ENCODE peak calls at places on chromosomes 4 and X, in six cellular contexts. N is retina; Z is activated T-cell treated with anti-CD3 and anti-CD28 coated beads, Interleukin-2, amount 50 U/mL, for 72 hours; L is GM10248; H is left kidney; K is psoas muscle. J is an unnamed sample.

GRCh38 chr4:33998204-33998603 is 2246.1 kb downstream of the ARAP2 start:
- DNase-seq in N (no peak), Z (no peak), L (no peak), H (no peak), K (no peak), J (no peak)

GRCh38 chrX:50471390-50471789 is 765 bp upstream of the DGKK start:
- DNase-seq in N (peak; percentile 56), Z (no peak), L (no peak), H (peak; percentile 56), K (no peak), J (no peak)

GRCh38 chrX:37287741-37288424 is 61.3 kb upstream of the PRRG1 start:
- DNase-seq in N (no peak), Z (no peak), L (no peak), H (peak; percentile 49), K (no peak), J (no peak)

GRCh38 chrX:29858714-29859113 is 356.6 kb upstream of the MAGEB2 start:
- DNase-seq in N (no peak), Z (no peak), L (no peak), H (no peak), K (no peak), J (no peak)

GRCh38 chr4:138911903-138912713 is 103.5 kb upstream of the NOCT start:
- DNase-seq in N (peak; percentile 37), Z (no peak), L (no peak), H (peak; percentile 30), K (no peak), J (no peak)

GRCh38 chrX:103949506-103949905 is 12.9 kb upstream of the TMSB15B start:
- DNase-seq in N (no peak), Z (no peak), L (no peak), H (no peak), K (no peak), J (no peak)

GRCh38 chrX:100649550-100650356 is 5.8 kb downstream of the SRPX2 start:
- DNase-seq in N (no peak), Z (no peak), L (no peak), H (peak; percentile 43), K (peak; percentile 77), J (no peak)

GRCh38 chrX:138858438-138858837 is 146.9 kb upstream of the FGF13 start:
- DNase-seq in N (no peak), Z (no peak), L (no peak), H (no peak), K (no peak), J (no peak)

GRCh38 chr4:3402409-3403103 is 39.2 kb upstream of the HGFAC start:
- DNase-seq in N (no peak), Z (no peak), L (no peak), H (no peak), K (no peak), J (no peak)